ENCODE peak calls at places on chromosomes 13 and 19, in six cellular contexts. One of them, this sample, is unnamed.

GRCh38 chr13:97932006-97932405 is 21.5 kb upstream of the IPO5 start:
- DNase-seq in skeletal muscle cell: no peak
- DNase-seq in head of caudate nucleus: no peak
- DNase-seq in cardiac fibroblast: no peak
- DNase-seq in anterior cingulate cortex: no peak
- DNase-seq in HuH-7.5: no peak
- DNase-seq in this sample: no peak

GRCh38 chr13:102556806-102557205 is 40.0 kb upstream of the TPP2 start:
- DNase-seq in anterior cingulate cortex: no peak
- DNase-seq in skeletal muscle cell: no peak
- DNase-seq in cardiac fibroblast: no peak
- DNase-seq in head of caudate nucleus: no peak
- DNase-seq in HuH-7.5: no peak
- DNase-seq in this sample: no peak

GRCh38 chr13:24323036-24323738 is 13.8 kb downstream of the C1QTNF9 start:
- DNase-seq in HuH-7.5: no peak
- DNase-seq in skeletal muscle cell: no peak
- DNase-seq in cardiac fibroblast: no peak
- DNase-seq in anterior cingulate cortex: no peak
- DNase-seq in head of caudate nucleus: no peak
- DNase-seq in this sample: no peak

GRCh38 chr13:72726721-72727416 is 560 bp downstream of the MZT1 start:
- DNase-seq in head of caudate nucleus: peak
- DNase-seq in skeletal muscle cell: peak
- DNase-seq in HuH-7.5: peak
- DNase-seq in anterior cingulate cortex: no peak
- DNase-seq in cardiac fibroblast: no peak
- DNase-seq in this sample: no peak

GRCh38 chr13:49421391-49421790 is 22.5 kb downstream of the CAB39L start:
- DNase-seq in cardiac fibroblast: no peak
- DNase-seq in HuH-7.5: peak
- DNase-seq in anterior cingulate cortex: no peak
- DNase-seq in skeletal muscle cell: no peak
- DNase-seq in head of caudate nucleus: no peak
- DNase-seq in this sample: no peak

GRCh38 chr13:94416454-94417080 is 62.9 kb downstream of the DCT start:
- DNase-seq in skeletal muscle cell: no peak
- DNase-seq in cardiac fibroblast: peak
- DNase-seq in head of caudate nucleus: no peak
- DNase-seq in HuH-7.5: peak
- DNase-seq in anterior cingulate cortex: no peak
- DNase-seq in this sample: no peak

GRCh38 chr19:30540671-30541210 is 168.6 kb downstream of the ZNF536 start:
- DNase-seq in cardiac fibroblast: no peak
- DNase-seq in HuH-7.5: no peak
- DNase-seq in head of caudate nucleus: no peak
- DNase-seq in skeletal muscle cell: no peak
- DNase-seq in anterior cingulate cortex: no peak
- DNase-seq in this sample: no peak

GRCh38 chr19:1310853-1311180 is 25.1 kb downstream of the EFNA2 start:
- DNase-seq in anterior cingulate cortex: no peak
- DNase-seq in HuH-7.5: no peak
- DNase-seq in head of caudate nucleus: no peak
- DNase-seq in cardiac fibroblast: no peak
- DNase-seq in skeletal muscle cell: no peak
- DNase-seq in this sample: no peak

GRCh38 chr13:40477623-40478608 is 188.5 kb downstream of the FOXO1 start:
- DNase-seq in cardiac fibroblast: peak
- DNase-seq in skeletal muscle cell: no peak
- DNase-seq in anterior cingulate cortex: no peak
- DNase-seq in head of caudate nucleus: no peak
- DNase-seq in HuH-7.5: no peak
- DNase-seq in this sample: no peak

GRCh38 chr13:113731192-113732175 is 27.5 kb upstream of the TMEM255B start:
- DNase-seq in cardiac fibroblast: no peak
- DNase-seq in HuH-7.5: no peak
- DNase-seq in head of caudate nucleus: no peak
- DNase-seq in anterior cingulate cortex: no peak
- DNase-seq in skeletal muscle cell: no peak
- DNase-seq in this sample: no peak

GRCh38 chr19:18408053-18408476 is 10.6 kb upstream of the LRRC25 start:
- DNase-seq in head of caudate nucleus: no peak
- DNase-seq in cardiac fibroblast: no peak
- DNase-seq in skeletal muscle cell: no peak
- DNase-seq in HuH-7.5: no peak
- DNase-seq in anterior cingulate cortex: no peak
- DNase-seq in this sample: no peak

GRCh38 chr19:31232220-31232619 is 117.0 kb downstream of the TSHZ3 start:
- DNase-seq in skeletal muscle cell: no peak
- DNase-seq in HuH-7.5: no peak
- DNase-seq in anterior cingulate cortex: no peak
- DNase-seq in cardiac fibroblast: peak
- DNase-seq in head of caudate nucleus: no peak
- DNase-seq in this sample: no peak

GRCh38 chr13:66492479-66492878 is 737.7 kb downstream of the PCDH9 start:
- DNase-seq in anterior cingulate cortex: no peak
- DNase-seq in skeletal muscle cell: no peak
- DNase-seq in HuH-7.5: no peak
- DNase-seq in cardiac fibroblast: no peak
- DNase-seq in head of caudate nucleus: no peak
- DNase-seq in this sample: no peak

This sample was measured in nucleus accumbens.